ENCODE peak calls at places on chromosomes 3 and 15, in nine cellular contexts. F, N, Q, U, W, C, T, R and O are unnamed samples. For H3K4me1, the result is how much of the 10 kb centered on the place peaks cover.

GRCh38 chr3:78668302-78668701 is 1099.5 kb downstream of the ROBO1 start:
- DNase-seq in F (no peak), N (no peak), Q (no peak), U (no peak), W (no peak), C (no peak), T (no peak), R (no peak), O (no peak)

GRCh38 chr15:62469874-62470688 is 305.0 kb upstream of the C2CD4B start:
- DNase-seq in F (peak), N (peak), Q (peak), U (no peak), W (no peak), C (peak), T (no peak), R (peak), O (no peak)

GRCh38 chr3:44906997-44907396 is 32.6 kb downstream of the TGM4 start:
- DNase-seq in F (no peak), N (no peak), Q (no peak), U (no peak), W (no peak), C (peak), T (no peak), R (no peak), O (no peak)

GRCh38 chr3:108387065-108387464 is 90.7 kb downstream of the HHLA2 start:
- DNase-seq in F (no peak), N (no peak), Q (no peak), U (no peak), W (no peak), C (no peak), T (no peak), R (no peak), O (no peak)

GRCh38 chr15:26087395-26087794 is 224.3 kb upstream of the ATP10A start:
- DNase-seq in F (no peak), N (no peak), Q (no peak), U (no peak), W (no peak), C (peak), T (no peak), R (peak), O (no peak)

GRCh38 chr3:131142580-131142979 is 115.9 kb downstream of the NEK11 start:
- DNase-seq in F (peak), N (no peak), Q (no peak), U (no peak), W (no peak), C (peak), T (no peak), R (no peak), O (no peak)

GRCh38 chr3:14125193-14126016 is 553 bp downstream of the TMEM43 start:
- DNase-seq in F (peak), N (peak), Q (peak), U (peak), W (no peak), C (peak), T (peak), R (peak), O (peak)

GRCh38 chr3:139225551-139225950 is 118.3 kb upstream of the MRPS22 start:
- DNase-seq in F (no peak), N (no peak), Q (no peak), U (no peak), W (no peak), C (peak), T (no peak), R (peak), O (no peak)

GRCh38 chr15:99331366-99331765 is 80.1 kb downstream of the LRRC28 start:
- DNase-seq in F (no peak), N (no peak), Q (no peak), U (no peak), W (no peak), C (peak), T (no peak), R (peak), O (no peak)

GRCh38 chr15:76393614-76394013 is 57.0 kb downstream of the ISL2 start:
- DNase-seq in F (peak), N (no peak), Q (no peak), U (no peak), W (no peak), C (no peak), T (no peak), R (peak), O (no peak)

GRCh38 chr15:58190419-58190818 is 52.2 kb downstream of the AQP9 start:
- DNase-seq in F (no peak), N (no peak), Q (no peak), U (no peak), W (no peak), C (peak), T (no peak), R (no peak), O (no peak)

GRCh38 chr3:17841190-17841828 is 98.9 kb upstream of the TBC1D5 start:
- DNase-seq in F (peak), N (peak), Q (peak), U (peak), W (peak), C (peak), T (peak), R (peak), O (peak)

GRCh38 chr15:42139596-42139995 is 16.8 kb downstream of the PLA2G4F start:
- DNase-seq in F (no peak), N (no peak), Q (no peak), U (peak), W (no peak), C (no peak), T (no peak), R (no peak), O (peak)

GRCh38 chr3:165383381-165383780 is 187.2 kb upstream of the SLITRK3 start:
- DNase-seq in F (no peak), N (no peak), Q (no peak), U (no peak), W (no peak), C (no peak), T (no peak), R (no peak), O (no peak)

GRCh38 chr3:37224879-37225278 is 50.5 kb upstream of the LRRFIP2 start:
- DNase-seq in F (no peak), N (no peak), Q (no peak), U (no peak), W (no peak), C (no peak), T (no peak), R (no peak), O (no peak)

GRCh38 chr3:152497457-152497856 is 228.7 kb downstream of the MBNL1 start:
- DNase-seq in F (peak), N (no peak), Q (no peak), U (no peak), W (no peak), C (peak), T (no peak), R (no peak), O (no peak)

GRCh38 chr3:147427796-147428195 is 18.6 kb downstream of the ZIC1 start:
- DNase-seq in F (no peak), N (no peak), Q (no peak), U (no peak), W (no peak), C (no peak), T (no peak), R (no peak), O (no peak)

GRCh38 chr3:66053783-66054094 is 15.0 kb upstream of the MAGI1 start:
- DNase-seq in F (no peak), N (no peak), Q (no peak), U (no peak), W (no peak), C (no peak), T (no peak), R (no peak), O (no peak)

GRCh38 chr15:59997070-59997701 is 6.9 kb upstream of the FOXB1 start:
- DNase-seq in F (no peak), N (no peak), Q (no peak), U (no peak), W (peak), C (no peak), T (no peak), R (no peak), O (no peak)

GRCh38 chr15:39948817-39949216 is 14.9 kb downstream of the EIF2AK4 start:
- DNase-seq in F (no peak), N (no peak), Q (no peak), U (no peak), W (no peak), C (no peak), T (no peak), R (no peak), O (no peak)

GRCh38 chr15:29852201-29852600 is 29.9 kb upstream of the TJP1 start:
- DNase-seq in F (no peak), N (no peak), Q (no peak), U (no peak), W (no peak), C (no peak), T (no peak), R (no peak), O (no peak)

GRCh38 chr3:168933614-168934013 is 729.9 kb downstream of the MECOM start:
- DNase-seq in F (peak), N (no peak), Q (no peak), U (no peak), W (no peak), C (peak), T (no peak), R (peak), O (no peak)

GRCh38 chr3:157939166-157939565 is 167.1 kb downstream of the SHOX2 start:
- DNase-seq in F (no peak), N (no peak), Q (no peak), U (no peak), W (no peak), C (no peak), T (no peak), R (no peak), O (no peak)

GRCh38 chr3:5063724-5064123 is 58.4 kb upstream of the ARL8B start:
- DNase-seq in F (no peak), N (no peak), Q (no peak), U (no peak), W (no peak), C (no peak), T (no peak), R (no peak), O (no peak)

GRCh38 chr3:7682822-7683229 is 818.8 kb upstream of the LMCD1 start:
- DNase-seq in F (peak), N (peak), Q (peak), U (peak), W (no peak), C (peak), T (no peak), R (peak), O (no peak)

GRCh38 chr3:182525975-182526374 is 267.3 kb upstream of the ATP11B start:
- DNase-seq in F (no peak), N (no peak), Q (no peak), U (no peak), W (no peak), C (no peak), T (no peak), R (no peak), O (no peak)

GRCh38 chr15:81091889-81092558 is 42.0 kb upstream of the CFAP161 start:
- DNase-seq in F (peak), N (no peak), Q (peak), U (no peak), W (no peak), C (peak), T (no peak), R (peak), O (peak)

GRCh38 chr3:71584216-71585061 is 911 bp upstream of the FOXP1 start:
- DNase-seq in F (peak), N (peak), Q (peak), U (peak), W (peak), C (peak), T (peak), R (peak), O (peak)

GRCh38 chr15:101161656-101162055 is 90.2 kb downstream of the CHSY1 start:
- DNase-seq in F (no peak), N (no peak), Q (no peak), U (no peak), W (no peak), C (no peak), T (no peak), R (no peak), O (no peak)

GRCh38 chr15:78715930-78716329 is 74.9 kb upstream of the CHRNB4 start:
- DNase-seq in F (peak), N (no peak), Q (no peak), U (no peak), W (no peak), C (peak), T (no peak), R (peak), O (no peak)

GRCh38 chr15:59685737-59686297 is 3.3 kb downstream of the BNIP2 start:
- DNase-seq in F (peak), N (no peak), Q (no peak), U (no peak), W (no peak), C (peak), T (no peak), R (peak), O (no peak)

GRCh38 chr15:90191344-90191687 is 9.8 kb upstream of the SEMA4B start:
- DNase-seq in F (no peak), N (no peak), Q (no peak), U (no peak), W (no peak), C (no peak), T (no peak), R (no peak), O (no peak)
- H3K27ac ChIP-seq in F (peak), N (peak), Q (peak), U (no peak), W (peak), C (no peak), T (peak), R (no peak), O (no peak)

DNA sequence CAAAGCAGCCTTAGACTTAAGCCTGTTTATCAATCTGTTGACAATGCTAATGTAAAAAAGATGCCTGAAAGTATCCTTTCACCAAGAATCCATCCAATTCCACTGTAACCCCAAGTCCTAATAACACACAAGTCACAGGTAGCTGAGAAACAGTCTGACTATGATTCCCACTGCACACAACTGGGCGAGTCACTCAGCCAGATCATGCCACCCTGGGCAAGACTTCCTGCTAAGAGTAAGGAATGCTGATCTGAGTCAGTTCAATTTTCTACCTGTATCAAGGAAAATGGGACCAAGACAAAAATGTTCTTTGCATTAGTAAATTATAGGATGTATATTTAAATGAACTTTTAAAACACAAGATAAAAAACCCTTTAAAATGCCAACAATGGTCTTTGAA is 33.3 kb downstream of the NPTN start:
- DNase-seq in F (no peak), N (no peak), Q (no peak), U (no peak), W (no peak), C (peak), T (no peak), R (peak), O (no peak)
- H3K4me1 ChIP-seq in F (half or more), N (under half), Q (half or more), U (half or more), W (half or more), C (half or more), T (under half), R (under half), O (under half)

GRCh38 chr3:25635038-25635437 is 29.7 kb downstream of the TOP2B start:
- DNase-seq in F (no peak), N (no peak), Q (no peak), U (no peak), W (no peak), C (no peak), T (no peak), R (no peak), O (no peak)
- H3K27ac ChIP-seq in F (no peak), N (no peak), Q (no peak), U (no peak), W (no peak), C (no peak), T (no peak), R (no peak), O (no peak)

DNA sequence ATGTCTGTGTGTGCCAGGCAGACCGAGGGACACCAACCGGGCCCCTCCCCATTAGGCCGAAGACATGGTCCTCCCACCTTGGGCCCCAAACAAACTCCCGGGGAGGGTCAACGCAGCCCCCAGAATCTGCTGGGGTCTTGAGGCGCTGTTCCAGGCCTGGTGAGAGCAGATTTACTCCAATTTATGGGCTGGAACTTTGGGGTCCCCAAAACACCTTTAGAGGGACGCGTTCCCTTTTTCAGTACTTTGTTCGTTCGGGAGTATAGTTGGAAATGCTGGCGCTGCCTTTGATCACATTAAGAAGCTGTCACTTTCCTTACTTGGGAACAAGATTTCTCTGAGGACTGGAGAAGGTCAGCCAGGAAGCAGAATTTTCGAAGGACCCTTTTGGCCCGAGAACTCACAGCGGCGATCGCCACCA is 2.3 kb downstream of the GATA2 start:
- DNase-seq in F (no peak), N (no peak), Q (peak), U (peak), W (no peak), C (no peak), T (no peak), R (no peak), O (no peak)
- H3K4me1 ChIP-seq in F (under half), N (under half), Q (under half), U (under half), W (half or more), C (under half), T (under half), R (under half), O (under half)

GRCh38 chr3:149618151-149619123 is 39.4 kb downstream of the WWTR1 start:
- DNase-seq in F (peak), N (peak), Q (peak), U (no peak), W (no peak), C (no peak), T (no peak), R (peak), O (no peak)

GRCh38 chr3:149623819-149624218 is 34.0 kb downstream of the WWTR1 start:
- DNase-seq in F (peak), N (no peak), Q (no peak), U (no peak), W (no peak), C (no peak), T (no peak), R (no peak), O (no peak)

GRCh38 chr3:149620291-149621020 is 37.4 kb downstream of the WWTR1 start:
- DNase-seq in F (peak), N (no peak), Q (no peak), U (no peak), W (no peak), C (peak), T (no peak), R (peak), O (no peak)

GRCh38 chr3:149625795-149626194 is 32.0 kb downstream of the WWTR1 start:
- DNase-seq in F (no peak), N (no peak), Q (no peak), U (no peak), W (no peak), C (peak), T (no peak), R (peak), O (no peak)

DNA sequence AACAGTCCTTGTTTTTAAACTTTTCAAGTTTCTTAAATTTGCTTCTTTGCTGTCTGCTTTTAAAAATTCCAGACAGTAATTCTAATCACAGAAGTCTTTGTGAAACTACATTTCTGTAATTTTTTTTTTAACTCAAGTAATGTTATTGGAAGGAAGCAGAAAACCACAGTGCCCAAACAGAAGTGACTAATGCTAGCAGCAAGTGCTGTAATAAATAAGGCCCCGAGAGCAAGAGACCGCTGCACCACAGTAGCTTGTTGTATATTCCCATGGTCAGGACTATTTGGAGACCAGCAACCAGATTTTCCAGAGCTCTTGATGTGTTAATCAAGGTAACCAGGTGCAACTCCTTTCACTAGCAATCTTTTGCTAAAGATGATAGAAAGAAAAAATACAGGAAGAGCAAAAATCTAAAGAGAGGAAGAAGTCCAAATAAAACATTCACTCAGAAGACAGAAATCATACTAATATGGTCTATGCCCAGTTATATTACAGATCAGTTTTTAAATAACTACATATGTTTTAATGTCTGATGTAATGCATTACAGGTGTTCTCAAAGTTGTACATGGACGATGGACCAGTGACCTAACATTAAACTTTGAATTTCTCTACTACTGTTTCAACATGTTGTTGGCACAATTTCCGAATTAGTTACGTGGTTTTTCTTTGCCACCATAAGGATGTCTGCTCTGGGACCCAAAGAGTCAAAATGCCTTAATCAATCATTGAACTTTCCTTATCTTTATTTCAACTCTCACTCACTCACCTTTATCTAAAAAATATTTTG is 36.4 kb downstream of the WWTR1 start:
- DNase-seq in F (peak), N (no peak), Q (no peak), U (no peak), W (no peak), C (peak), T (no peak), R (peak), O (no peak)
- H3K27ac ChIP-seq in F (peak), N (no peak), Q (peak), U (peak), W (peak), C (peak), T (no peak), R (peak), O (no peak)

GRCh38 chr15:91128028-91128427 is 28.0 kb downstream of the SV2B start:
- DNase-seq in F (no peak), N (no peak), Q (no peak), U (no peak), W (no peak), C (no peak), T (no peak), R (no peak), O (no peak)
- H3K4me1 ChIP-seq in F (under half), N (under half), Q (under half), U (under half), W (under half), C (under half), T (under half), R (under half), O (under half)

GRCh38 chr3:185825379-185825638 is 467 bp upstream of the IGF2BP2 start:
- DNase-seq in F (no peak), N (no peak), Q (no peak), U (no peak), W (no peak), C (no peak), T (no peak), R (no peak), O (no peak)
- H3K27ac ChIP-seq in F (peak), N (peak), Q (peak), U (peak), W (peak), C (peak), T (no peak), R (peak), O (peak)

GRCh38 chr15:90228960-90229359 is 4.8 kb downstream of the CIB1 start:
- DNase-seq in F (no peak), N (no peak), Q (no peak), U (no peak), W (no peak), C (no peak), T (no peak), R (no peak), O (no peak)

GRCh38 chr15:90225504-90226234 is 8.1 kb downstream of the CIB1 start:
- DNase-seq in F (no peak), N (peak), Q (no peak), U (no peak), W (peak), C (no peak), T (no peak), R (no peak), O (no peak)

GRCh38 chr15:90227336-90227735 is 6.4 kb downstream of the CIB1 start:
- DNase-seq in F (no peak), N (peak), Q (no peak), U (no peak), W (no peak), C (no peak), T (no peak), R (no peak), O (no peak)

GRCh38 chr15:90230071-90230494 is 3.7 kb downstream of the CIB1 start:
- DNase-seq in F (no peak), N (peak), Q (peak), U (no peak), W (peak), C (no peak), T (no peak), R (no peak), O (no peak)

GRCh38 chr15:90227816-90228772 is 5.6 kb downstream of the CIB1 start:
- DNase-seq in F (no peak), N (peak), Q (no peak), U (no peak), W (no peak), C (no peak), T (no peak), R (no peak), O (no peak)
- H3K4me1 ChIP-seq in F (under half), N (under half), Q (under half), U (under half), W (under half), C (under half), T (under half), R (under half), O (under half)